ENCODE peak calls at places on chromosomes 11 and 22, in eight cellular contexts. F is activated CD8-positive, alpha-beta memory T cell treated with anti-CD3 and anti-CD28 coated beads, Interleukin-2, amount 50 U/mL, for 48 hours; R is cardiac muscle cell; M is transverse colon; H is ureter; X is breast epithelium; I is uterus; T is activated naive CD8-positive, alpha-beta T cell treated with anti-CD3 and anti-CD28 coated beads, Interleukin-2, amount 50 U/mL, for 24 hours. S is an unnamed sample.

GRCh38 chr22:20750461-20751184 is 23.3 kb upstream of the SERPIND1 start:
- DNase-seq in F (peak; percentile 63), R (peak; percentile 84), M (peak; percentile 38), H (peak; percentile 66), X (peak; percentile 61), I (peak; percentile 66), T (peak; percentile 46), S (peak; percentile 22)

GRCh38 chr11:36385121-36385530 is 89.0 kb downstream of the PRR5L start:
- DNase-seq in F (no peak), R (peak; percentile 21), M (no peak), H (no peak), X (no peak), I (no peak), T (no peak), S (no peak)

GRCh38 chr22:23105919-23106853 is 35.6 kb downstream of the RSPH14 start:
- DNase-seq in F (no peak), R (no peak), M (no peak), H (no peak), X (no peak), I (no peak), T (no peak), S (no peak)

GRCh38 chr11:10777806-10778205 is 26.8 kb downstream of the CTR9 start:
- DNase-seq in F (no peak), R (no peak), M (no peak), H (no peak), X (no peak), I (no peak), T (no peak), S (no peak)

GRCh38 chr11:368414-369335 is 624 bp upstream of the B4GALNT4 start:
- DNase-seq in F (no peak), R (peak; percentile 21), M (no peak), H (no peak), X (no peak), I (no peak), T (no peak), S (peak; percentile 48)

GRCh38 chr22:40021401-40022000 is 26.7 kb downstream of the FAM83F start:
- DNase-seq in F (no peak), R (no peak), M (no peak), H (no peak), X (no peak), I (no peak), T (no peak), S (no peak)

GRCh38 chr11:37465221-37465620 is 867.2 kb upstream of the RAG2 start:
- DNase-seq in F (no peak), R (peak; percentile 19), M (no peak), H (no peak), X (no peak), I (no peak), T (no peak), S (no peak)

GRCh38 chr11:111540114-111540920 is at the start of gene LAYN:
- DNase-seq in F (peak; percentile 72), R (peak; percentile 49), M (peak; percentile 46), H (no peak), X (peak; percentile 63), I (peak; percentile 67), T (peak; percentile 81), S (no peak)

GRCh38 chr22:48327721-48328120 is 1500.0 kb downstream of the BRD1 start:
- DNase-seq in F (no peak), R (no peak), M (no peak), H (no peak), X (no peak), I (no peak), T (no peak), S (no peak)

GRCh38 chr11:57546869-57547518 is 9.6 kb downstream of the SMTNL1 start:
- DNase-seq in F (no peak), R (peak; percentile 42), M (no peak), H (no peak), X (no peak), I (no peak), T (no peak), S (peak; percentile 50)

GRCh38 chr11:119340335-119341221 is at the start of gene C1QTNF5:
- DNase-seq in F (peak; percentile 56), R (peak; percentile 93), M (peak; percentile 70), H (peak; percentile 87), X (peak; percentile 82), I (peak; percentile 87), T (no peak), S (no peak)

GRCh38 chr22:50399751-50400331 is 56.7 kb downstream of the PPP6R2 start:
- DNase-seq in F (no peak), R (peak; percentile 15), M (peak; percentile 41), H (no peak), X (no peak), I (no peak), T (peak; percentile 36), S (peak; percentile 35)

GRCh38 chr11:12587333-12587997 is 86.8 kb upstream of the TEAD1 start:
- DNase-seq in F (no peak), R (peak; percentile 33), M (no peak), H (no peak), X (no peak), I (no peak), T (no peak), S (no peak)

GRCh38 chr11:34251640-34251980 is 106.2 kb downstream of the ABTB2 start:
- DNase-seq in F (no peak), R (no peak), M (no peak), H (no peak), X (no peak), I (no peak), T (no peak), S (no peak)